ENCODE peak calls at places on chromosomes 12 and 14, in eight cellular contexts. X is SK-N-SH, I is HAP-1, E is right cardiac atrium, V is right lobe of liver, N is OCI-LY7, U is transverse colon, G is A673. K is an unnamed sample.

GRCh38 chr12:91507754-91508153 is 325.1 kb upstream of the DCN start:
- DNase-seq in X (no peak), I (no peak), E (no peak), V (no peak), N (no peak), U (no peak), G (no peak), K (no peak)

GRCh38 chr14:81594012-81594411 is 60.4 kb upstream of the SEL1L start:
- DNase-seq in X (no peak), I (no peak), E (peak; percentile 69), V (no peak), N (no peak), U (no peak), G (peak; percentile 18), K (no peak)

GRCh38 chr12:123958462-123958861 is 14.2 kb downstream of the CCDC92 start:
- DNase-seq in X (no peak), I (no peak), E (no peak), V (no peak), N (no peak), U (no peak), G (no peak), K (no peak)

GRCh38 chr14:69543341-69544249 is 31.1 kb downstream of the CCDC177 start:
- DNase-seq in X (no peak), I (no peak), E (peak; percentile 59), V (peak; percentile 57), N (peak; percentile 8), U (peak; percentile 35), G (no peak), K (no peak)

GRCh38 chr14:84751745-84752144 is 778.2 kb upstream of the FLRT2 start:
- DNase-seq in X (no peak), I (no peak), E (no peak), V (no peak), N (no peak), U (no peak), G (no peak), K (no peak)

GRCh38 chr12:122871851-122872785 is 23.8 kb downstream of the VPS37B start:
- DNase-seq in X (peak; percentile 74), I (peak; percentile 100), E (peak; percentile 79), V (no peak), N (peak; percentile 75), U (peak; percentile 82), G (peak; percentile 95), K (peak; percentile 89)

GRCh38 chr12:820336-820735 is 68.0 kb downstream of the WNK1 start:
- DNase-seq in X (no peak), I (no peak), E (no peak), V (no peak), N (no peak), U (no peak), G (no peak), K (no peak)

GRCh38 chr12:124020398-124021024 is 47.5 kb downstream of the ZNF664 start:
- DNase-seq in X (no peak), I (no peak), E (no peak), V (no peak), N (no peak), U (no peak), G (no peak), K (no peak)

GRCh38 chr12:53217049-53217929 is 10.2 kb upstream of the ITGB7 start:
- DNase-seq in X (no peak), I (peak; percentile 38), E (peak; percentile 80), V (peak; percentile 53), N (no peak), U (peak; percentile 83), G (peak; percentile 59), K (peak; percentile 87)

GRCh38 chr14:99540196-99541032 is 59.2 kb downstream of the CCNK start:
- DNase-seq in X (peak; percentile 79), I (no peak), E (no peak), V (no peak), N (no peak), U (no peak), G (no peak), K (no peak)
- H3K4me1 ChIP-seq in X (peaks cover 86% of the 10 kb centered on the region), I (no peaks in the 10 kb centered on the region), E (peaks cover 4% of the 10 kb centered on the region), V (no peaks in the 10 kb centered on the region), N (no peaks in the 10 kb centered on the region), U (peaks cover 28% of the 10 kb centered on the region), G (peaks cover 8% of the 10 kb centered on the region), K (peaks cover 6% of the 10 kb centered on the region)

DNA sequence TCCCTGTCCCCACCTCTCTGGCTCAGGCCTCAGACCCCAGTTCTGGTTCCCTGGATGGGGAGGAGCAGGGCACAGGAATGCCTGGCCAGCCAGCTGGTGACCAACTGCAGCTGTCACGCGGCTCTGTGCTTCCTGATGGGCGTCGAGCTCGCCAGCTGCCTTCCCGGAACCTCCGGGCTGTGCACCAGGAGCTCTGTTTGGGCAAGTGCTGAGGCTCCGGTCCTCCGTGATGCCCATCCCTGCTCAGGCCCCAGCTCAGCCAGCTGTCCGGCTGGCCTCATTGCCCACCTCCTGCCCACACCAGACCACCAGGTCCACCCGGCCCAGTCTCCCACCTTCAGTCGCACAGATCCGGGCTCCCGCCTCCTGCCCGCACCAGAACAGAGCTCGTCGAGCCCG is 4.8 kb downstream of the IFFO1 start:
- DNase-seq in X (no peak), I (no peak), E (peak; percentile 90), V (peak; percentile 49), N (no peak), U (peak; percentile 55), G (no peak), K (peak; percentile 86)
- H3K4me1 ChIP-seq in X (peaks cover 36% of the 10 kb centered on the region), I (peaks cover 6% of the 10 kb centered on the region), E (peaks cover 18% of the 10 kb centered on the region), V (no peaks in the 10 kb centered on the region), N (peaks cover 15% of the 10 kb centered on the region), U (peaks cover 42% of the 10 kb centered on the region), G (peaks cover 36% of the 10 kb centered on the region), K (peaks cover 84% of the 10 kb centered on the region)

GRCh38 chr14:101125719-101126375 is 222.3 kb upstream of the RTL1 start:
- DNase-seq in X (no peak), I (no peak), E (no peak), V (no peak), N (no peak), U (no peak), G (no peak), K (peak; percentile 67)
- H3K4me1 ChIP-seq in X (peaks cover 71% of the 10 kb centered on the region), I (no peaks in the 10 kb centered on the region), E (no peaks in the 10 kb centered on the region), V (no peaks in the 10 kb centered on the region), N (no peaks in the 10 kb centered on the region), U (no peaks in the 10 kb centered on the region), G (peaks cover 14% of the 10 kb centered on the region), K (peaks cover 12% of the 10 kb centered on the region)

GRCh38 chr14:23435540-23436326 is at the start of gene MYH7:
- DNase-seq in X (no peak), I (no peak), E (no peak), V (no peak), N (no peak), U (peak; percentile 2), G (no peak), K (peak; percentile 40)
- H3K4me1 ChIP-seq in X (no peaks in the 10 kb centered on the region), I (no peaks in the 10 kb centered on the region), E (peaks cover 6% of the 10 kb centered on the region), V (no peaks in the 10 kb centered on the region), N (no peaks in the 10 kb centered on the region), U (no peaks in the 10 kb centered on the region), G (no peaks in the 10 kb centered on the region), K (peaks cover under 1% of the 10 kb centered on the region)

DNA sequence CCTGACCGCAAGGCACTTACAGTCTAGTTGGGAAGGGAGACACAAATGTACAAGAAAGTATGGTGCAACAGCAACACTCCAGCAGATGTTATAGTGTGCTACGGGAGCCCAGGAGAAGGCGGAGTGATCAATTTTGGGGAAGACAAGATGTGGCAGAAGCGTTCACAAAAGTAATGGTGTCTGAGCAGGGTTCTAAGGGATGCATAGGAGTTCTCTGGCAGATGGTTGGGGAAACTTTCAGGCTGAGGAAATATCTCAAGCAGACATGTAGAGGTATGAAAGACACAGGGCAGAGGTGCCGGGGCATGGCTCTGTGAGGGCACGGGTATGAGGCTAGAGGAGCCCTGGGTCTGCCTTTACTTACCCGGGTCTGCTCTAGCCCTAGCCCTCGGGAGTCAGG is 5.1 kb upstream of the TNFRSF1A start:
- DNase-seq in X (no peak), I (no peak), E (no peak), V (no peak), N (no peak), U (no peak), G (no peak), K (no peak)
- H3K4me1 ChIP-seq in X (peaks cover 5% of the 10 kb centered on the region), I (peaks cover 4% of the 10 kb centered on the region), E (peaks cover 26% of the 10 kb centered on the region), V (no peaks in the 10 kb centered on the region), N (peaks cover 50% of the 10 kb centered on the region), U (peaks cover 23% of the 10 kb centered on the region), G (peaks cover 8% of the 10 kb centered on the region), K (peaks cover 42% of the 10 kb centered on the region)

K was measured in spleen.